ENCODE peak calls at places on chromosomes 7 and 10, in five cellular contexts. One of them, this sample, is unnamed.
A peak's percentile ranks its signal among the peaks of the same experiment; 100 is the strongest.

GRCh38 chr7:26279405-26279804 is 12.3 kb upstream of the SNX10 start:
- DNase-seq in lower lobe of right lung: no peak
- DNase-seq in HL-60: no peak
- DNase-seq in left ventricle myocardium inferior: no peak
- DNase-seq in choroid plexus epithelial cell: no peak
- DNase-seq in this sample: no peak

GRCh38 chr7:33806284-33807157 is 98.8 kb upstream of the BMPER start:
- DNase-seq in HL-60: no peak
- DNase-seq in choroid plexus epithelial cell: peak; percentile 47
- DNase-seq in lower lobe of right lung: no peak
- DNase-seq in left ventricle myocardium inferior: peak; percentile 59
- DNase-seq in this sample: no peak

GRCh38 chr7:142301923-142302550 is 44.2 kb upstream of the PRSS58 start:
- DNase-seq in left ventricle myocardium inferior: no peak
- DNase-seq in choroid plexus epithelial cell: peak; percentile 45
- DNase-seq in lower lobe of right lung: no peak
- DNase-seq in HL-60: peak; percentile 46
- DNase-seq in this sample: no peak

GRCh38 chr7:77570330-77571011 is 33.4 kb downstream of the PTPN12 start:
- DNase-seq in choroid plexus epithelial cell: peak; percentile 82
- DNase-seq in HL-60: peak; percentile 70
- DNase-seq in left ventricle myocardium inferior: no peak
- DNase-seq in lower lobe of right lung: no peak
- DNase-seq in this sample: peak; percentile 43

GRCh38 chr7:14073988-14074387 is 84.5 kb upstream of the ETV1 start:
- DNase-seq in lower lobe of right lung: no peak
- DNase-seq in HL-60: no peak
- DNase-seq in left ventricle myocardium inferior: no peak
- DNase-seq in choroid plexus epithelial cell: peak; percentile 21
- DNase-seq in this sample: no peak

GRCh38 chr7:29548823-29549222 is 14.8 kb upstream of the PRR15 start:
- DNase-seq in left ventricle myocardium inferior: no peak
- DNase-seq in lower lobe of right lung: no peak
- DNase-seq in HL-60: no peak
- DNase-seq in choroid plexus epithelial cell: no peak
- DNase-seq in this sample: no peak

GRCh38 chr10:70418713-70419112 is 14.8 kb downstream of the EIF4EBP2 start:
- DNase-seq in left ventricle myocardium inferior: no peak
- DNase-seq in HL-60: no peak
- DNase-seq in lower lobe of right lung: no peak
- DNase-seq in choroid plexus epithelial cell: no peak
- DNase-seq in this sample: no peak

GRCh38 chr7:99514050-99514449 is 9.6 kb downstream of the ZKSCAN5 start:
- DNase-seq in lower lobe of right lung: no peak
- DNase-seq in left ventricle myocardium inferior: no peak
- DNase-seq in choroid plexus epithelial cell: peak; percentile 49
- DNase-seq in HL-60: no peak
- DNase-seq in this sample: no peak

GRCh38 chr10:69616358-69616757 is 13.7 kb upstream of the FAM241B start:
- DNase-seq in left ventricle myocardium inferior: no peak
- DNase-seq in choroid plexus epithelial cell: no peak
- DNase-seq in lower lobe of right lung: no peak
- DNase-seq in HL-60: no peak
- DNase-seq in this sample: no peak

GRCh38 chr10:93198401-93199175 is 124.9 kb downstream of the CYP26A1 start:
- DNase-seq in lower lobe of right lung: no peak
- DNase-seq in left ventricle myocardium inferior: no peak
- DNase-seq in choroid plexus epithelial cell: peak; percentile 79
- DNase-seq in HL-60: no peak
- DNase-seq in this sample: no peak

GRCh38 chr7:27647052-27647451 is 15.6 kb downstream of the HIBADH start:
- DNase-seq in HL-60: no peak
- DNase-seq in left ventricle myocardium inferior: no peak
- DNase-seq in lower lobe of right lung: no peak
- DNase-seq in choroid plexus epithelial cell: peak; percentile 88
- DNase-seq in this sample: peak; percentile 41

GRCh38 chr10:201328-201771 is 66.1 kb downstream of the ZMYND11 start:
- DNase-seq in lower lobe of right lung: no peak
- DNase-seq in left ventricle myocardium inferior: no peak
- DNase-seq in choroid plexus epithelial cell: peak; percentile 33
- DNase-seq in HL-60: no peak
- DNase-seq in this sample: no peak

GRCh38 chr7:32088336-32088975 is 18.2 kb upstream of the PDE1C start:
- DNase-seq in choroid plexus epithelial cell: no peak
- DNase-seq in left ventricle myocardium inferior: no peak
- DNase-seq in HL-60: no peak
- DNase-seq in lower lobe of right lung: no peak
- DNase-seq in this sample: no peak

GRCh38 chr10:23157239-23157661 is 34.9 kb upstream of the PTF1A start:
- DNase-seq in left ventricle myocardium inferior: no peak
- DNase-seq in lower lobe of right lung: no peak
- DNase-seq in choroid plexus epithelial cell: no peak
- DNase-seq in HL-60: no peak
- DNase-seq in this sample: no peak

GRCh38 chr7:16801111-16801542 is 3.7 kb downstream of the AGR2 start:
- DNase-seq in choroid plexus epithelial cell: peak; percentile 80
- DNase-seq in left ventricle myocardium inferior: no peak
- DNase-seq in lower lobe of right lung: no peak
- DNase-seq in HL-60: peak; percentile 5
- DNase-seq in this sample: peak; percentile 45

GRCh38 chr10:661891-662605 is 27.4 kb downstream of the DIP2C start:
- DNase-seq in lower lobe of right lung: no peak
- DNase-seq in HL-60: no peak
- DNase-seq in choroid plexus epithelial cell: no peak
- DNase-seq in left ventricle myocardium inferior: no peak
- DNase-seq in this sample: no peak

GRCh38 chr10:43196981-43197833 is 59.0 kb downstream of the CSGALNACT2 start:
- DNase-seq in choroid plexus epithelial cell: no peak
- DNase-seq in lower lobe of right lung: peak; percentile 35
- DNase-seq in left ventricle myocardium inferior: no peak
- DNase-seq in HL-60: no peak
- DNase-seq in this sample: no peak

GRCh38 chr10:54284526-54285193 is 516.4 kb downstream of the PCDH15 start:
- DNase-seq in left ventricle myocardium inferior: no peak
- DNase-seq in HL-60: no peak
- DNase-seq in choroid plexus epithelial cell: no peak
- DNase-seq in lower lobe of right lung: no peak
- DNase-seq in this sample: no peak

GRCh38 chr10:2282194-2282593 is 544.9 kb upstream of the ADARB2 start:
- DNase-seq in left ventricle myocardium inferior: no peak
- DNase-seq in HL-60: no peak
- DNase-seq in lower lobe of right lung: no peak
- DNase-seq in choroid plexus epithelial cell: no peak
- DNase-seq in this sample: no peak

GRCh38 chr10:49163741-49164140 is 24.4 kb downstream of the TMEM273 start:
- DNase-seq in HL-60: no peak
- DNase-seq in lower lobe of right lung: no peak
- DNase-seq in choroid plexus epithelial cell: peak; percentile 35
- DNase-seq in left ventricle myocardium inferior: no peak
- DNase-seq in this sample: no peak

GRCh38 chr7:129877146-129877792 is 75.5 kb downstream of the UBE2H start:
- DNase-seq in lower lobe of right lung: no peak
- DNase-seq in HL-60: no peak
- DNase-seq in left ventricle myocardium inferior: no peak
- DNase-seq in choroid plexus epithelial cell: peak; percentile 76
- DNase-seq in this sample: no peak

GRCh38 chr7:121337398-121337797 is 8.6 kb downstream of the WNT16 start:
- DNase-seq in HL-60: no peak
- DNase-seq in left ventricle myocardium inferior: no peak
- DNase-seq in choroid plexus epithelial cell: peak; percentile 77
- DNase-seq in lower lobe of right lung: no peak
- DNase-seq in this sample: no peak

GRCh38 chr7:45585628-45586027 is 11.5 kb downstream of the ADCY1 start:
- DNase-seq in HL-60: no peak
- DNase-seq in choroid plexus epithelial cell: no peak
- DNase-seq in lower lobe of right lung: no peak
- DNase-seq in left ventricle myocardium inferior: no peak
- DNase-seq in this sample: no peak

GRCh38 chr7:73842248-73842895 is at the start of gene METTL27:
- DNase-seq in lower lobe of right lung: peak; percentile 95
- DNase-seq in left ventricle myocardium inferior: peak; percentile 93
- DNase-seq in HL-60: peak; percentile 85
- DNase-seq in choroid plexus epithelial cell: peak; percentile 94
- DNase-seq in this sample: peak; percentile 54

GRCh38 chr7:127546313-127546712 is 39.1 kb downstream of the GCC1 start:
- DNase-seq in choroid plexus epithelial cell: no peak
- DNase-seq in lower lobe of right lung: no peak
- DNase-seq in HL-60: no peak
- DNase-seq in left ventricle myocardium inferior: no peak
- DNase-seq in this sample: no peak

GRCh38 chr7:34207810-34208209 is 302.5 kb downstream of the BMPER start:
- DNase-seq in lower lobe of right lung: no peak
- DNase-seq in left ventricle myocardium inferior: no peak
- DNase-seq in HL-60: no peak
- DNase-seq in choroid plexus epithelial cell: peak; percentile 7
- DNase-seq in this sample: no peak

GRCh38 chr7:47503283-47503682 is 78.6 kb downstream of the TNS3 start:
- DNase-seq in left ventricle myocardium inferior: no peak
- DNase-seq in HL-60: no peak
- DNase-seq in choroid plexus epithelial cell: peak; percentile 50
- DNase-seq in lower lobe of right lung: no peak
- DNase-seq in this sample: no peak

GRCh38 chr10:72081772-72082590 is 6.4 kb downstream of the SPOCK2 start:
- DNase-seq in lower lobe of right lung: peak; percentile 69
- DNase-seq in HL-60: no peak
- DNase-seq in left ventricle myocardium inferior: no peak
- DNase-seq in choroid plexus epithelial cell: no peak
- DNase-seq in this sample: no peak

GRCh38 chr10:129963831-129964501 is at the start of gene EBF3:
- DNase-seq in choroid plexus epithelial cell: peak; percentile 63
- DNase-seq in left ventricle myocardium inferior: peak; percentile 90
- DNase-seq in lower lobe of right lung: peak; percentile 54
- DNase-seq in HL-60: peak; percentile 39
- DNase-seq in this sample: no peak

DNA sequence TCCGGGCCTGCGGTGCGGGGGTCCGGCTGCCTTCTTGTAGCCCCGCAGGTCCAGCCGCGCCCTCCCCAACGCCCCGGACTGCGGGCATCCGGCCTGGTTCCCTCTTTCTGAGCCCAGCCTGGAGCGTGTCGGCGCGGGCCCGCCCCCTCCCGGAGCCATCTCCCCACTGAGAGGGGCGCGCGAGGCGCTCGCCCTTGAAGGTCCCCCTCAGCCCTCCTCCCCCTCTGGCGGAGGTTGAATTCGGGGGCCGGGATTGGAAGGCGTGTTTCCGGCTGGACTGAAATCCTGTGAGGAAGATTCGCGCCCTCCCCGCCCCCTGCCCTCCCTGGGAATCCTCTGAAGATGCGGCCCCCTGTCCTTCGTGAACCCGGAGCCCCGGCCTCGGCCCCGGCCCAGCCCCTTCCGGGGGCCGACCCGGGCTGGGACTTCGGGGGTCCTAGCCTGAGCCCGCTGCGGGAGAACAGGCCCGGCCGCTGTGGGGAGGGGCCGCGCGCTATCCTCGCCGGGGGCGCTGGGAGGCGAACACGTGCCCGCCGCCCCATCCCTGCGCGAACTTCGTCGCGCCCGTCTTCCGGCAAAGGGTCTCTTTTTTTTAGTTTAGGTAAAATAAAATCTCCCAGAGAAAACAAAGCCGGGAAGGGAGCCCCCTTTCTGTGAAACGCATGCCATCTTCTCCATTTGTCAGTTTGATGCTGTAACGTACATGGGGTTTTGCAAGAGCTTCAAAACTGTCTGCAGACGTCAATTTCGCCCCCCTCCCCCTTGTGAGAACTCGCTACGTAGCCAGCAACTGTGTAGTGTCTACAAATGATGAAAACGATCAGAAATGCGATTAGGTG is 636 bp downstream of the PDCD4 start:
- DNase-seq in HL-60: peak; percentile 92
- DNase-seq in choroid plexus epithelial cell: peak; percentile 94
- DNase-seq in left ventricle myocardium inferior: peak; percentile 72
- DNase-seq in lower lobe of right lung: peak; percentile 86
- DNase-seq in this sample: peak; percentile 53
- TF ChIP-seq CTCF in HL-60: peak; percentile 6
- TF ChIP-seq CTCF in choroid plexus epithelial cell: peak; percentile 56
- TF ChIP-seq CTCF in left ventricle myocardium inferior: peak; percentile 30
- TF ChIP-seq CTCF in lower lobe of right lung: peak; percentile 12
- TF ChIP-seq CTCF in this sample: peak; percentile 34

GRCh38 chr7:157432541-157432956 is 95.7 kb downstream of the DNAJB6 start:
- DNase-seq in HL-60: peak; percentile 23
- DNase-seq in left ventricle myocardium inferior: no peak
- DNase-seq in choroid plexus epithelial cell: peak; percentile 83
- DNase-seq in lower lobe of right lung: peak; percentile 54
- DNase-seq in this sample: peak; percentile 20
- H3K4me3 ChIP-seq in HL-60: no peak overlapping the region
- H3K4me3 ChIP-seq in left ventricle myocardium inferior: peak overlapping the region; percentile 49
- H3K4me3 ChIP-seq in choroid plexus epithelial cell: peak overlapping the region; percentile 22
- H3K4me3 ChIP-seq in lower lobe of right lung: peak overlapping the region; percentile 14
- H3K4me3 ChIP-seq in this sample: peak overlapping the region; percentile 31

GRCh38 chr10:99908512-99908911 is 101.2 kb downstream of the DNMBP start:
- DNase-seq in lower lobe of right lung: no peak
- DNase-seq in left ventricle myocardium inferior: no peak
- DNase-seq in choroid plexus epithelial cell: no peak
- DNase-seq in HL-60: peak; percentile 21
- DNase-seq in this sample: no peak

GRCh38 chr10:99912057-99912456 is 97.7 kb downstream of the DNMBP start:
- DNase-seq in HL-60: no peak
- DNase-seq in choroid plexus epithelial cell: no peak
- DNase-seq in lower lobe of right lung: no peak
- DNase-seq in left ventricle myocardium inferior: no peak
- DNase-seq in this sample: no peak

GRCh38 chr10:99905971-99906370 is 103.8 kb downstream of the DNMBP start:
- DNase-seq in HL-60: no peak
- DNase-seq in lower lobe of right lung: no peak
- DNase-seq in choroid plexus epithelial cell: no peak
- DNase-seq in left ventricle myocardium inferior: no peak
- DNase-seq in this sample: no peak

DNA sequence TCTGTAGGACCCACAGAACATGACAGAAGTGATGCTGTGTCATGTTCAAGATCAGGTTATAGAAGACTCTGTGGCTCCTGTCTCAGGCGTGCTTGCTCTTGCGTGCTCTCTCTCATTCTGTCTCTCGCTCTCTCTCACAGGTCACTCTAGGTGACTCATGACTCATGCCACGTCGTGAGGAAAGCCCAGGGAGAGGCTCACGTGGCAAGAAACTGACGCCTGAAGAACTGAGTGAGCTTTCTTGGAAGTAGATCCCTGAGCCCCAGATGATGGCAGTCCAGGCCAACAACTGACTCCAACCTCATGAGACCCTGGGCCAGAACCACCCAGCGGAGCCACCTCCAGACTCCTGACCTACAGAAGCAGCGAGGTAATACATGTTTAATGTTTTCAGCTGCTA is 103.3 kb downstream of the DNMBP start:
- DNase-seq in HL-60: no peak
- DNase-seq in choroid plexus epithelial cell: peak; percentile 98
- DNase-seq in lower lobe of right lung: no peak
- DNase-seq in left ventricle myocardium inferior: no peak
- DNase-seq in this sample: no peak
- TF ChIP-seq CTCF in HL-60: no peak
- TF ChIP-seq CTCF in choroid plexus epithelial cell: peak; percentile 62
- TF ChIP-seq CTCF in lower lobe of right lung: no peak
- TF ChIP-seq CTCF in left ventricle myocardium inferior: no peak
- TF ChIP-seq CTCF in this sample: no peak

DNA sequence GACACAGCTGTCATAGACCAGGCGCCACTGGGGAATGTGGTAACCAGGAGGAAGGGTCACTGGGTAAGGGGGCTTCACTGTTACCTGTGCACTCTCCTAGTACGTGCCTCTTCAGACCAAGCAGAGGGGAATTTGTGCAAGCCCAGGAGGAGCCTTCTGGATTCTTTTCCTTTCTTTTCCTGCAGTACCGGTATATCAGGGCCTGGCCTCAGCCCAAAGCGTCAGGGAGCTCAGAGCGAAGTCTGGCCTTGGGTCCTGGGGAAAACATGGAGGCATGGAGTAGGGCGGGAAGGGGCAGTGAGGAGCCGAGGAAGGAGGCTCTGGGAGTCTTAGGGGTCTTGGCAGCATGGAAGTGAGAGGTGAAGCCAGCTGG is 133.6 kb upstream of the GDF10 start:
- DNase-seq in choroid plexus epithelial cell: no peak
- DNase-seq in left ventricle myocardium inferior: no peak
- DNase-seq in lower lobe of right lung: no peak
- DNase-seq in HL-60: no peak
- DNase-seq in this sample: no peak
- H3K4me3 ChIP-seq in choroid plexus epithelial cell: no peak overlapping the region
- H3K4me3 ChIP-seq in left ventricle myocardium inferior: peak overlapping the region; percentile 48
- H3K4me3 ChIP-seq in lower lobe of right lung: no peak overlapping the region
- H3K4me3 ChIP-seq in HL-60: no peak overlapping the region
- H3K4me3 ChIP-seq in this sample: no peak overlapping the region